ENCODE peak calls at places on chromosomes 12 and 14, in four cellular contexts. E, J, D and G are unnamed samples.

GRCh38 chr14:61280526-61281185 is 482 bp downstream of the TMEM30B start:
- DNase-seq in J (peak), D (peak), E (peak), G (peak)

GRCh38 chr14:91996951-91997371 is 42.9 kb downstream of the TRIP11 start:
- DNase-seq in J (no peak), E (peak), D (peak), G (no peak)

GRCh38 chr14:99393059-99393655 is 87.5 kb downstream of the SETD3 start:
- DNase-seq in D (no peak), J (no peak), E (peak), G (peak)

GRCh38 chr12:112839386-112839972 is 47.9 kb downstream of the RPH3A start:
- DNase-seq in E (peak), J (no peak), D (no peak), G (no peak)

GRCh38 chr12:122732170-122732569 is 1.5 kb upstream of the HCAR1 start:
- DNase-seq in E (no peak), J (no peak), D (no peak), G (no peak)

GRCh38 chr12:14260011-14260993 is 105.2 kb upstream of the ATF7IP start:
- DNase-seq in E (peak), D (peak), J (peak), G (peak)

GRCh38 chr12:7017870-7018349 is 366 bp downstream of the LPCAT3 start:
- DNase-seq in D (peak), J (no peak), E (peak), G (peak)

GRCh38 chr14:60301685-60302084 is 52.7 kb downstream of the PPM1A start:
- DNase-seq in J (no peak), E (no peak), D (no peak), G (no peak)

GRCh38 chr14:38255673-38256357 is at the start of gene CLEC14A:
- DNase-seq in J (peak), D (no peak), E (no peak), G (peak)

GRCh38 chr12:66438601-66439000 is 136.3 kb downstream of the HELB start:
- DNase-seq in D (peak), E (no peak), J (no peak), G (no peak)

GRCh38 chr14:95023115-95023514 is 134.2 kb downstream of the DICER1 start:
- DNase-seq in E (no peak), J (peak), D (no peak), G (no peak)

GRCh38 chr12:104485651-104486341 is 29.0 kb downstream of the CHST11 start:
- DNase-seq in J (no peak), E (no peak), D (no peak), G (no peak)

GRCh38 chr14:97185186-97185585 is 388.0 kb downstream of the VRK1 start:
- DNase-seq in E (no peak), J (no peak), D (no peak), G (no peak)

GRCh38 chr14:54642950-54643695 is 76.2 kb downstream of the SAMD4A start:
- DNase-seq in E (peak), D (no peak), J (no peak), G (no peak)

GRCh38 chr14:64762044-64763034 is 58.1 kb downstream of the PLEKHG3 start:
- DNase-seq in E (peak), J (peak), D (peak), G (peak)

GRCh38 chr12:96258451-96258933 is 64.3 kb downstream of the ELK3 start:
- DNase-seq in D (peak), E (peak), J (no peak), G (peak)

GRCh38 chr12:47725893-47726292 is 603 bp upstream of the ENDOU start:
- DNase-seq in E (no peak), J (no peak), D (peak), G (no peak)

GRCh38 chr12:71840226-71840847 is 778 bp downstream of the TBC1D15 start:
- DNase-seq in J (no peak), D (peak), E (peak), G (no peak)

GRCh38 chr14:51020024-51020710 is 74.7 kb downstream of the TRIM9 start:
- DNase-seq in E (no peak), D (peak), J (no peak), G (no peak)

GRCh38 chr12:48995061-48995879 is 3.9 kb downstream of the DDN start:
- DNase-seq in E (peak), J (peak), D (peak), G (peak)

GRCh38 chr12:64169999-64170398 is 52.1 kb downstream of the KICS2 start:
- DNase-seq in E (peak), D (no peak), J (no peak), G (no peak)

GRCh38 chr12:120940799-120941198 is 36.6 kb upstream of the SPPL3 start:
- DNase-seq in J (no peak), D (no peak), E (no peak), G (no peak)

GRCh38 chr14:93219103-93219726 is 12.2 kb downstream of the UBR7 start:
- DNase-seq in D (peak), E (peak), J (no peak), G (peak)

GRCh38 chr12:100986595-100987547 is 192.3 kb downstream of the ANO4 start:
- DNase-seq in D (peak), E (peak), J (no peak), G (no peak)

GRCh38 chr12:64680235-64680634 is 69.9 kb downstream of the RASSF3 start:
- DNase-seq in D (no peak), J (peak), E (no peak), G (peak)

GRCh38 chr12:50986961-50987737 is 34.8 kb downstream of the HIGD1C start:
- DNase-seq in E (peak), D (peak), J (no peak), G (peak)

GRCh38 chr14:67544590-67544989 is 11.5 kb downstream of the PLEKHH1 start:
- DNase-seq in D (no peak), E (no peak), J (no peak), G (no peak)